ENCODE peak calls at places on chromosomes 6 and 20, in four cellular contexts. F, O, R and M are unnamed samples.

GRCh38 chr6:99446076-99446475 is 21.0 kb upstream of the PNISR start:
- DNase-seq in F (no peak), O (no peak), R (no peak), M (no peak)

GRCh38 chr6:70270287-70271005 is 32.4 kb downstream of the COL9A1 start:
- DNase-seq in O (peak), F (no peak), R (no peak), M (no peak)

GRCh38 chr6:121890307-121890910 is 455.0 kb downstream of the GJA1 start:
- DNase-seq in F (no peak), O (no peak), R (no peak), M (no peak)

GRCh38 chr20:21388566-21388965 is 8.8 kb downstream of the NKX2-4 start:
- DNase-seq in R (no peak), O (no peak), F (no peak), M (no peak)

GRCh38 chr20:62358728-62359490 is 8.2 kb downstream of the LAMA5 start:
- DNase-seq in F (no peak), R (peak), O (no peak), M (no peak)

GRCh38 chr20:61662946-61663460 is 402.7 kb downstream of the TAF4 start:
- DNase-seq in O (no peak), R (no peak), F (no peak), M (no peak)

GRCh38 chr6:109242923-109243322 is 139.3 kb downstream of the CD164 start:
- DNase-seq in F (no peak), R (no peak), O (no peak), M (no peak)

GRCh38 chr20:45098096-45098773 is 2.7 kb downstream of the KCNS1 start:
- DNase-seq in O (no peak), F (peak), R (no peak), M (no peak)

GRCh38 chr20:63178889-63179751 is 36.8 kb downstream of the YTHDF1 start:
- DNase-seq in O (no peak), R (peak), F (peak), M (no peak)

GRCh38 chr6:148533309-148534107 is 190.9 kb downstream of the SASH1 start:
- DNase-seq in O (no peak), R (no peak), F (no peak), M (no peak)

GRCh38 chr6:148535976-148536375 is 193.3 kb downstream of the SASH1 start:
- DNase-seq in R (no peak), O (no peak), F (no peak), M (no peak)

GRCh38 chr6:148532698-148533097 is 190.1 kb downstream of the SASH1 start:
- DNase-seq in F (no peak), O (no peak), R (no peak), M (no peak)

GRCh38 chr6:148534871-148535270 is 192.2 kb downstream of the SASH1 start:
- DNase-seq in O (no peak), F (no peak), R (no peak), M (no peak)

GRCh38 chr6:148538251-148539190 is 195.9 kb downstream of the SASH1 start:
- DNase-seq in R (no peak), O (no peak), F (no peak), M (no peak)
- TF ChIP-seq NFIC in R (no peak), O (no peak), F (no peak), M (no peak)

GRCh38 chr6:16868968-16869367 is 107.7 kb upstream of the ATXN1 start:
- DNase-seq in O (no peak), F (no peak), R (no peak), M (no peak)
- TF ChIP-seq NFIC in O (no peak), F (no peak), R (no peak), M (no peak)

GRCh38 chr6:160106010-160106409 is 15.6 kb upstream of the SLC22A1 start:
- DNase-seq in O (no peak), R (no peak), F (no peak), M (no peak)
- TF ChIP-seq NFIC in O (no peak), R (no peak), F (no peak), M (no peak)

GRCh38 chr6:163946437-163946836 is 531.9 kb downstream of the QKI start:
- DNase-seq in R (no peak), F (no peak), O (no peak), M (no peak)
- TF ChIP-seq NFIC in R (no peak), F (no peak), O (no peak), M (no peak)

DNA sequence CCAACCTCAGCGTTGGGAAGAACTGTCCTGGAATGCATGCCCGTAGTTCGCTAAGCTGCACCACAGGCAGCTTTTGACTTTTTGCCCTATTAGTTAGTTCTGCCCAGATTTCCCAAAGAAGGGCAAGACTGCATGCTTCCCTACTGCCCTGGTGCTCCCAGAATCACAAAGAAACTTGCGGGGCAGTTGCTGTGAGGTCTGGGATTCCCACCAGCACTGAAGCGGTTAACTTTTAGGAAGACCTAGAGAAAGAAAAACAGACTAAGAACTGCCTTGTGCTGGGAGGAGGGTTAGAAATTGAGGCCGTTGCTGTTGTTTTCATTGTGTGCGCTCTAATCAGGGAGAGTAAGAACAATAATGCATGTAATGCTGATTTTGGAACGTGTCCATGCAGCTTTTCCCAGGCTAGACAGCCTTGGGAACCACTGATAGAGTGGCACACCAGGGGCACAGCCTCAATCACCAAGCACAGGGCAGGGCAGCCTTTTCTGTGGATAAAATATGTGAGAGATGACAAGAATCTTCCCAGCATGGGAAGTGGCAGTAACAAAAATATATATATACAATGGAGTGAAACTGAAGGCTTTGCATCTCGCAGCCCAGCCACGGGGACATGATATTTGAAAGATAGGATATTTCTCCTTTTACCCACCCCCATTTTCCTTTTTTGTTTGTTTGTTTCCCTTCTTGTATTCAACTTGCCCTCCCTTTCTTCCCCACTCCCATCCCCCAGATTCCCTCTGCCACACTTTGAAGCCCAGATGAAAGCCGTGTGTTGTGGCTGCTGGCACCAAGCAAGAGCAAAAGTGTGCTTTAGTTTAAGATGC is 137.6 kb upstream of the HEY2 start:
- DNase-seq in R (no peak), F (no peak), O (no peak), M (no peak)
- TF ChIP-seq NFIC in R (no peak), F (no peak), O (no peak), M (no peak)

GRCh38 chr6:105875974-105876640 is 210.0 kb upstream of the PRDM1 start:
- DNase-seq in F (no peak), R (no peak), O (no peak), M (no peak)
- TF ChIP-seq NFIC in F (no peak), R (no peak), O (no peak), M (no peak)

GRCh38 chr6:161347988-161348627 is 74.2 kb upstream of the AGPAT4 start:
- DNase-seq in R (no peak), O (no peak), F (no peak), M (no peak)

GRCh38 chr6:161346717-161347504 is 73.0 kb upstream of the AGPAT4 start:
- DNase-seq in O (no peak), F (no peak), R (no peak), M (no peak)

GRCh38 chr6:161351855-161352254 is 78.0 kb upstream of the AGPAT4 start:
- DNase-seq in F (no peak), R (peak), O (no peak), M (no peak)

GRCh38 chr6:161348628-161348994 is 74.8 kb upstream of the AGPAT4 start:
- DNase-seq in R (no peak), F (no peak), O (no peak), M (no peak)

DNA sequence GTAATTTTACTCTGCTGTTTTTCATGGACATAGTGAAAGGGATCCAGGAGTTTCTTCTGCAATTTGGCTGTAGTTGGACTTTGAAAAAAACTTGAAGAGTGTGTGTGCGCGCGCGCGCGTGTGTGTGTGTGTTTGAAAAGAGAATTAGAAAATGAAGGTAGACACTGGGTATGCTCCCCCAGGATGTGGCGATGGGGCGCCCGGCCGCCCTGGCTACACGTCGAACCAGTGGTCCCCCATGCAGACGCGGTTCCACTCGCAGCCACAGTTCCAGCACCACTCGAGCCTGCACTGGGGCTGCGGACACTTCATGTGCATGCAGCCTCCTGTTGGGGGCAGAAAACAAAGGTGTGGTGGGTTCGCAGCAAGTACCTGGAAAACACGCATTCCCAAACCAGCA is 76.0 kb upstream of the AGPAT4 start:
- DNase-seq in R (no peak), O (no peak), F (no peak), M (no peak)
- TF ChIP-seq NFIC in R (no peak), O (no peak), F (no peak), M (no peak)

GRCh38 chr6:31048090-31048489 is 37.8 kb downstream of the MUC22 start:
- DNase-seq in O (no peak), R (no peak), F (no peak), M (no peak)
- TF ChIP-seq NFIC in O (no peak), R (no peak), F (no peak), M (no peak)

GRCh38 chr6:13724174-13724573 is 12.5 kb upstream of the RANBP9 start:
- DNase-seq in R (no peak), F (no peak), O (no peak), M (no peak)
- TF ChIP-seq NFIC in R (no peak), F (no peak), O (no peak), M (no peak)